ENCODE peak calls at places on chromosomes 7 and 10, in four cellular contexts. G is brain microvascular endothelial cell, C is HFFc6, A is fibroblast of pulmonary artery. E is an unnamed sample.

GRCh38 chr7:46784746-46785145 is 797.2 kb downstream of the TNS3 start:
- DNase-seq in G (peak; percentile 57), C (peak; percentile 70), A (peak; percentile 47), E (no peak)

GRCh38 chr7:27165655-27166474 is 528 bp upstream of the HOXA9 start:
- DNase-seq in G (no peak), C (peak; percentile 64), A (no peak), E (no peak)

GRCh38 chr10:123717336-123717735 is 51.2 kb downstream of the GPR26 start:
- DNase-seq in G (no peak), C (no peak), A (no peak), E (no peak)

GRCh38 chr10:77004917-77005564 is 632.6 kb downstream of the KCNMA1 start:
- DNase-seq in G (peak; percentile 45), C (peak; percentile 54), A (peak; percentile 68), E (peak; percentile 21)

GRCh38 chr7:55545496-55545895 is 26.8 kb downstream of the VOPP1 start:
- DNase-seq in G (peak; percentile 45), C (peak; percentile 75), A (peak; percentile 33), E (no peak)

GRCh38 chr7:100367676-100368613 is 5.3 kb upstream of the PILRA start:
- DNase-seq in G (no peak), C (no peak), A (no peak), E (no peak)

GRCh38 chr10:131070856-131071255 is 240.7 kb downstream of the TCERG1L start:
- DNase-seq in G (no peak), C (no peak), A (no peak), E (no peak)

GRCh38 chr7:112080441-112080840 is 125.8 kb downstream of the DOCK4 start:
- DNase-seq in G (peak; percentile 92), C (peak; percentile 74), A (peak; percentile 98), E (peak; percentile 21)

GRCh38 chr7:70640266-70640833 is 491.6 kb upstream of the GALNT17 start:
- DNase-seq in G (peak; percentile 35), C (no peak), A (no peak), E (no peak)

GRCh38 chr7:70636169-70636568 is 495.8 kb upstream of the GALNT17 start:
- DNase-seq in G (no peak), C (no peak), A (no peak), E (no peak)

GRCh38 chr7:70637726-70638125 is 494.2 kb upstream of the GALNT17 start:
- DNase-seq in G (no peak), C (no peak), A (no peak), E (no peak)

GRCh38 chr7:70635633-70636032 is 496.3 kb upstream of the GALNT17 start:
- DNase-seq in G (no peak), C (no peak), A (no peak), E (no peak)

GRCh38 chr7:70638381-70639128 is 493.4 kb upstream of the GALNT17 start:
- DNase-seq in G (no peak), C (no peak), A (no peak), E (no peak)
- TF ChIP-seq CTCF in G (no peak), C (no peak), A (no peak), E (no peak)

DNA sequence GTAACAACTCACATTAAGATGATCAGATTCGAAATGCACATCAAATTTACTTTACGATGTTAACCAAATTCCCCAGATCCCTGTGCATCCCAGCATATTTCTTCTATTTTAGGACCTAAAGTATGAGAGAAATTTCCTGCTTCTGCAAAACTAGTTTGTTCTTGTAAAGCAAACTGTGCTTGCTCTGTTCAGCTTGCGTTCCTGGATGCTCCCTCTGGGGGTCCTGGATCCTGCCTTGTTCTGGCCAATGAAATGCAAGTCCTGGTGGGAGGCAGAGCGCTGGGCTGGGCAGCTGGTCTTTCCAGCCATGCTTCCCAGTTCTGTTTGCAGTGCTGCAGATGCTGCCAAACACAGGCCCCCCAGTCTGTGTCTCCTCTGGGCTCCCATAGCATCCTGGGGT is 39.6 kb downstream of the PLAU start:
- DNase-seq in G (no peak), C (no peak), A (no peak), E (no peak)
- TF ChIP-seq CTCF in G (no peak), C (no peak), A (no peak), E (no peak)

GRCh38 chr10:86138551-86139065 is 228.0 kb downstream of the GRID1 start:
- DNase-seq in G (no peak), C (no peak), A (no peak), E (no peak)

GRCh38 chr10:86135191-86135590 is 231.4 kb downstream of the GRID1 start:
- DNase-seq in G (no peak), C (no peak), A (no peak), E (no peak)

GRCh38 chr10:86141896-86142295 is 224.7 kb downstream of the GRID1 start:
- DNase-seq in G (no peak), C (no peak), A (no peak), E (no peak)

GRCh38 chr10:86137561-86137960 is 229.0 kb downstream of the GRID1 start:
- DNase-seq in G (no peak), C (no peak), A (no peak), E (no peak)

GRCh38 chr10:86139066-86139657 is 227.4 kb downstream of the GRID1 start:
- DNase-seq in G (no peak), C (no peak), A (no peak), E (peak; percentile 32)
- TF ChIP-seq CTCF in G (no peak), C (no peak), A (no peak), E (peak; percentile 76)

GRCh38 chr10:34305189-34305588 is 509.9 kb downstream of the PARD3 start:
- DNase-seq in G (no peak), C (no peak), A (no peak), E (peak; percentile 10)
- TF ChIP-seq CTCF in G (peak; percentile 25), C (no peak), A (no peak), E (no peak)

GRCh38 chr7:71615017-71615416 is 483.1 kb downstream of the GALNT17 start:
- DNase-seq in G (no peak), C (no peak), A (no peak), E (no peak)
- TF ChIP-seq CTCF in G (no peak), C (no peak), A (no peak), E (no peak)

GRCh38 chr7:24573554-24574338 is 494 bp downstream of the PALS2 start:
- DNase-seq in G (peak; percentile 62), C (peak; percentile 31), A (peak; percentile 59), E (peak; percentile 80)
- TF ChIP-seq CTCF in G (no peak), C (no peak), A (no peak), E (no peak)

GRCh38 chr7:50974240-50974639 is 191.5 kb upstream of the GRB10 start:
- DNase-seq in G (no peak), C (no peak), A (no peak), E (no peak)

GRCh38 chr7:50981743-50982142 is 199.0 kb upstream of the GRB10 start:
- DNase-seq in G (no peak), C (no peak), A (no peak), E (no peak)

GRCh38 chr7:50976064-50976463 is 193.4 kb upstream of the GRB10 start:
- DNase-seq in G (no peak), C (no peak), A (no peak), E (no peak)

GRCh38 chr7:50982626-50983025 is 199.9 kb upstream of the GRB10 start:
- DNase-seq in G (no peak), C (no peak), A (no peak), E (no peak)

GRCh38 chr7:50978633-50979215 is 196.0 kb upstream of the GRB10 start:
- DNase-seq in G (peak; percentile 24), C (peak; percentile 14), A (no peak), E (no peak)
- TF ChIP-seq CTCF in G (peak; percentile 56), C (peak; percentile 44), A (no peak), E (no peak)

E was measured in GM20000.